ENCODE peak calls at places on chromosomes 11 and 22, in four cellular contexts. O is cortex of kidney, D is AG04450, H is substantia nigra. S is an unnamed sample.

GRCh38 chr11:23310276-23310675 is 450.0 kb upstream of the CCDC179 start:
- DNase-seq in D (no peak), O (no peak), H (no peak), S (no peak)

GRCh38 chr11:16086229-16086628 is 270.1 kb downstream of the SOX6 start:
- DNase-seq in O (no peak), H (no peak), D (no peak), S (no peak)

GRCh38 chr11:27097538-27097937 is 56.9 kb downstream of the BBOX1 start:
- DNase-seq in O (no peak), H (no peak), D (no peak), S (no peak)

GRCh38 chr22:28442951-28443876 is 236.4 kb downstream of the TTC28 start:
- DNase-seq in D (no peak), H (peak), O (no peak), S (no peak)

GRCh38 chr22:22087854-22088657 is 105.5 kb upstream of the TOP3B start:
- DNase-seq in D (no peak), H (no peak), O (no peak), S (no peak)

GRCh38 chr11:132858203-132858602 is 674.1 kb downstream of the OPCML start:
- DNase-seq in D (peak), O (no peak), H (no peak), S (no peak)

GRCh38 chr22:50583294-50583865 is 731 bp upstream of the CHKB start:
- DNase-seq in H (no peak), O (no peak), D (no peak), S (no peak)

GRCh38 chr22:36823177-36823839 is 6.5 kb upstream of the PVALB start:
- DNase-seq in H (no peak), D (no peak), O (no peak), S (no peak)

GRCh38 chr22:22800716-22801115 is 86.9 kb upstream of the IGLL5 start:
- DNase-seq in O (no peak), H (no peak), D (no peak), S (no peak)

GRCh38 chr11:19193916-19194315 is 7.9 kb downstream of the CSRP3 start:
- DNase-seq in D (no peak), H (no peak), O (no peak), S (no peak)

GRCh38 chr22:23243006-23243573 is 62.8 kb downstream of the BCR start:
- DNase-seq in O (no peak), H (no peak), D (no peak), S (no peak)

GRCh38 chr11:67732045-67732787 is 57.8 kb upstream of the ALDH3B2 start:
- DNase-seq in D (no peak), H (no peak), O (no peak), S (no peak)

GRCh38 chr11:68362801-68363379 is 50.5 kb downstream of the LRP5 start:
- DNase-seq in D (no peak), H (no peak), O (no peak), S (no peak)

GRCh38 chr22:39466228-39467006 is 9.6 kb downstream of the MGAT3 start:
- DNase-seq in H (no peak), D (no peak), O (no peak), S (no peak)

GRCh38 chr11:99773646-99774045 is 752.9 kb downstream of the CNTN5 start:
- DNase-seq in O (no peak), H (no peak), D (no peak), S (no peak)

GRCh38 chr11:121326230-121326629 is 33.7 kb downstream of the SC5D start:
- DNase-seq in O (no peak), H (no peak), D (no peak), S (no peak)

S was measured in BJ.